ENCODE peak calls at places on chromosomes 7 and 10, in eight cellular contexts. B, D, Z, M, Q, E, P and V are unnamed samples.

GRCh38 chr10:35135861-35136260 is 9.2 kb downstream of the CREM start:
- DNase-seq in Q (no peak), D (no peak), Z (no peak), P (no peak), E (no peak), B (no peak), M (no peak), V (no peak)

GRCh38 chr7:40658731-40659130 is 523.9 kb downstream of the SUGCT start:
- DNase-seq in M (peak; percentile 60), P (peak; percentile 66), E (no peak), B (no peak), Q (no peak), Z (no peak), D (no peak), V (no peak)

GRCh38 chr10:6091630-6092029 is 2.8 kb downstream of the RBM17 start:
- DNase-seq in D (peak; percentile 70), Q (no peak), P (no peak), B (no peak), E (no peak), Z (no peak), M (no peak), V (no peak)

GRCh38 chr7:107643407-107643806 is 17.2 kb upstream of the SLC26A4 start:
- DNase-seq in E (no peak), Q (no peak), M (peak; percentile 40), D (peak; percentile 54), P (peak; percentile 61), B (peak; percentile 48), Z (no peak), V (no peak)

GRCh38 chr7:91565499-91566331 is 301.5 kb downstream of the FZD1 start:
- DNase-seq in Q (peak; percentile 42), D (no peak), E (no peak), M (peak; percentile 13), B (peak; percentile 6), Z (no peak), P (no peak), V (no peak)

GRCh38 chr10:93554760-93555432 is 11.6 kb upstream of the FFAR4 start:
- DNase-seq in Z (peak; percentile 69), D (peak; percentile 79), M (peak; percentile 69), B (peak; percentile 93), E (peak; percentile 5), Q (peak; percentile 69), P (peak; percentile 36), V (peak; percentile 72)

GRCh38 chr7:4861227-4861626 is 603 bp downstream of the PAPOLB start:
- DNase-seq in D (no peak), M (no peak), B (no peak), Z (no peak), P (no peak), Q (no peak), E (no peak), V (no peak)

GRCh38 chr10:69512901-69513300 is 60.3 kb downstream of the NEUROG3 start:
- DNase-seq in B (no peak), P (peak; percentile 41), M (peak; percentile 80), E (no peak), Z (no peak), Q (no peak), D (no peak), V (no peak)

GRCh38 chr10:133315847-133316246 is 7.1 kb downstream of the ZNF511 start:
- DNase-seq in E (no peak), D (no peak), M (no peak), P (peak; percentile 28), Z (no peak), B (no peak), Q (no peak), V (no peak)

GRCh38 chr10:92575961-92576360 is 2.1 kb upstream of the IDE start:
- DNase-seq in P (peak; percentile 87), D (peak; percentile 42), Q (no peak), M (peak; percentile 87), Z (peak; percentile 70), B (no peak), E (no peak), V (no peak)

GRCh38 chr7:98771519-98772241 is 98.1 kb downstream of the TMEM130 start:
- DNase-seq in Z (no peak), E (no peak), P (no peak), Q (no peak), D (peak; percentile 20), B (peak; percentile 74), M (no peak), V (no peak)

GRCh38 chr10:121926669-121927360 is 1.0 kb downstream of the ATE1 start:
- DNase-seq in D (no peak), M (peak; percentile 7), Q (no peak), Z (peak; percentile 14), E (no peak), B (peak; percentile 10), P (no peak), V (peak; percentile 31)

GRCh38 chr10:47254611-47255010 is 45.4 kb upstream of the GDF10 start:
- DNase-seq in M (no peak), Z (no peak), B (no peak), P (peak; percentile 11), E (no peak), Q (no peak), D (no peak), V (no peak)

GRCh38 chr7:78499966-78500365 is 701.4 kb downstream of the PHTF2 start:
- DNase-seq in E (no peak), Z (no peak), Q (no peak), M (peak; percentile 4), P (no peak), D (no peak), B (no peak), V (no peak)

GRCh38 chr10:110525349-110526260 is 27.9 kb downstream of the DUSP5 start:
- DNase-seq in M (peak; percentile 83), Z (peak; percentile 57), D (peak; percentile 68), Q (no peak), E (no peak), P (peak; percentile 73), B (no peak), V (no peak)

GRCh38 chr7:32533313-32534024 is 38.2 kb downstream of the AVL9 start:
- DNase-seq in P (no peak), Q (no peak), E (no peak), D (peak; percentile 70), B (no peak), M (no peak), Z (no peak), V (no peak)

GRCh38 chr7:21757537-21758282 is 188.0 kb downstream of the CDCA7L start:
- DNase-seq in D (no peak), M (no peak), P (no peak), Z (no peak), B (no peak), Q (no peak), E (no peak), V (no peak)

GRCh38 chr10:13722747-13723657 is 136.2 kb downstream of the PRPF18 start:
- DNase-seq in D (peak; percentile 43), Z (no peak), P (no peak), Q (no peak), E (no peak), M (no peak), B (no peak), V (peak; percentile 39)

GRCh38 chr10:132628966-132629900 is 91.6 kb downstream of the INPP5A start:
- DNase-seq in P (no peak), D (no peak), B (no peak), E (no peak), Z (no peak), M (no peak), Q (peak; percentile 39), V (no peak)

GRCh38 chr7:6395898-6396582 is 51.7 kb downstream of the DAGLB start:
- DNase-seq in B (no peak), Z (no peak), E (no peak), D (no peak), P (no peak), Q (peak; percentile 63), M (no peak), V (no peak)

GRCh38 chr7:47485640-47486435 is 96.1 kb downstream of the TNS3 start:
- DNase-seq in D (no peak), E (no peak), Q (no peak), P (no peak), Z (no peak), B (no peak), M (no peak), V (no peak)

GRCh38 chr10:49295297-49295696 is 3.7 kb upstream of the C10orf71 start:
- DNase-seq in M (no peak), Q (no peak), B (no peak), E (no peak), P (no peak), Z (no peak), D (no peak), V (no peak)

GRCh38 chr10:110783509-110784103 is 88.1 kb upstream of the PDCD4 start:
- DNase-seq in B (no peak), Z (no peak), D (peak; percentile 51), P (no peak), Q (no peak), E (peak; percentile 59), M (peak; percentile 17), V (no peak)

GRCh38 chr7:23462846-23463245 is 7.4 kb downstream of the IGF2BP3 start:
- DNase-seq in P (no peak), B (peak; percentile 49), E (no peak), Z (no peak), D (peak; percentile 72), Q (no peak), M (peak; percentile 49), V (no peak)
- TF ChIP-seq CTCF in P (peak; percentile 67), B (peak; percentile 56), E (peak; percentile 10), Z (no peak), D (peak; percentile 47), Q (peak; percentile 56), M (peak; percentile 46), V (peak; percentile 34)

DNA sequence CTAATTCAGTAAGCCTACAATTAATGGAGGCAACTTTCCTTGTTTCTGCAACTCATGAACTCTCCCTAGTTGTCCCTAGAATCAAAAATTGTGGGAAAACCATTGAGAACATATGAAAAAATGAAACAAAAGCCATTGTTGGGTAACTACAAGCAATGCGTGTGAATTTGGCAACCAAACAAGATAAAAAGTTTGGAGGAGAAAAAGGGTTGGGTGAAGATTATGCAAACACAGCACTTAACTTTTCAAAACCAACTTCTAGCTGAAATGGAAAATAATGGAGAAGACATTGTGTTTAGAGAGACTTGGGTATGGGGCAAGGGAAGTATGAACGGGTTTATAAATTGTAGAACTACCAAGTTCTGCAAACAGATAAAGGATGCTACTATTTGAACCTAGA is 88.9 kb upstream of the SVIL start:
- DNase-seq in Z (no peak), M (no peak), P (no peak), Q (no peak), D (peak; percentile 85), B (no peak), E (no peak), V (no peak)
- TF ChIP-seq CTCF in Z (no peak), M (no peak), P (no peak), Q (no peak), D (no peak), B (no peak), E (no peak), V (no peak)

GRCh38 chr10:113705344-113705878 is 25.7 kb downstream of the CASP7 start:
- DNase-seq in M (no peak), Q (no peak), B (no peak), E (no peak), D (no peak), P (no peak), Z (no peak), V (no peak)
- TF ChIP-seq CTCF in M (no peak), Q (peak; percentile 6), B (no peak), E (peak; percentile 3), D (no peak), P (no peak), Z (peak; percentile 17), V (no peak)

DNA sequence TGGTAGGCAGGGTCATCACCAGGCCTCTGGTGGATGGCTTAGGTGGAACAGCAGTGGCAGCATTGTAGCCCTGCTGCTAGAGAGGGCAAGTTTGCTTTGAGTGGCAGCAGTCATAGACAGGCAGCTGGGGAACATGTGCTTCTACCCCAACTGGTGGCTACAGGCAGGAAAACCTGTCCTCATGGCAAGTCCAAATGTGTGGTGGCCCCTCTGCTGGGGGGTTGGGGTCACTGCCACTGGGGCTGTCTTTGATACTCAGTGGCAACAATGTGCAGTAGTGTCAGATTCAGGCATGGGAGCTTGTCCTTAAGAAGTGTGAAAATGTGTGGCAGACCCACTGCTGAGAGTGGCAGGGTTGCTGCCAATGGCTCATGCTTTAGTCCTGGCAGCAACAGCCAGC is 186.2 kb upstream of the NPSR1 start:
- DNase-seq in E (no peak), Q (no peak), M (no peak), Z (no peak), D (no peak), P (no peak), B (no peak), V (no peak)
- TF ChIP-seq CTCF in E (no peak), Q (no peak), M (no peak), Z (no peak), D (no peak), P (no peak), B (no peak), V (no peak)